ENCODE peak calls at places on chromosomes 11 and 22, in four cellular contexts. G is kidney, J is GM13976, Z is WTC11. F is an unnamed sample.

GRCh38 chr11:118310271-118310670 is 5.7 kb downstream of the CD3E start:
- DNase-seq in G (no peak), J (no peak), Z (no peak), F (no peak)

GRCh38 chr11:82988936-82989627 is 82.6 kb downstream of the RAB30 start:
- DNase-seq in G (no peak), J (no peak), Z (no peak), F (no peak)

GRCh38 chr11:28566643-28567042 is 458.5 kb downstream of the METTL15 start:
- DNase-seq in G (peak), J (no peak), Z (peak), F (no peak)

GRCh38 chr22:31244044-31244942 is 32.2 kb downstream of the LIMK2 start:
- DNase-seq in G (no peak), J (no peak), Z (peak), F (no peak)

GRCh38 chr11:126039485-126040271 is 23.0 kb downstream of the CDON start:
- DNase-seq in G (no peak), J (no peak), Z (no peak), F (no peak)

GRCh38 chr11:12744831-12745502 is 70.7 kb downstream of the TEAD1 start:
- DNase-seq in G (no peak), J (no peak), Z (no peak), F (no peak)

GRCh38 chr11:17026487-17027082 is 12.4 kb upstream of the PLEKHA7 start:
- DNase-seq in G (no peak), J (no peak), Z (no peak), F (no peak)

GRCh38 chr22:35777335-35777975 is 59.8 kb downstream of the APOL5 start:
- DNase-seq in G (no peak), J (no peak), Z (no peak), F (no peak)

GRCh38 chr11:17383466-17383865 is 5.0 kb downstream of the KCNJ11 start:
- DNase-seq in G (no peak), J (no peak), Z (no peak), F (no peak)

GRCh38 chr22:39117585-39118191 is 20.6 kb downstream of the APOBEC3H start:
- DNase-seq in G (no peak), J (peak), Z (peak), F (peak)

GRCh38 chr22:39120983-39121382 is 23.9 kb downstream of the APOBEC3H start:
- DNase-seq in G (no peak), J (no peak), Z (no peak), F (no peak)

GRCh38 chr22:39125622-39126021 is 26.9 kb downstream of the CBX7 start:
- DNase-seq in G (no peak), J (no peak), Z (no peak), F (no peak)

GRCh38 chr22:39123811-39124668 is 27.0 kb downstream of the APOBEC3H start:
- DNase-seq in G (no peak), J (peak), Z (peak), F (peak)

DNA sequence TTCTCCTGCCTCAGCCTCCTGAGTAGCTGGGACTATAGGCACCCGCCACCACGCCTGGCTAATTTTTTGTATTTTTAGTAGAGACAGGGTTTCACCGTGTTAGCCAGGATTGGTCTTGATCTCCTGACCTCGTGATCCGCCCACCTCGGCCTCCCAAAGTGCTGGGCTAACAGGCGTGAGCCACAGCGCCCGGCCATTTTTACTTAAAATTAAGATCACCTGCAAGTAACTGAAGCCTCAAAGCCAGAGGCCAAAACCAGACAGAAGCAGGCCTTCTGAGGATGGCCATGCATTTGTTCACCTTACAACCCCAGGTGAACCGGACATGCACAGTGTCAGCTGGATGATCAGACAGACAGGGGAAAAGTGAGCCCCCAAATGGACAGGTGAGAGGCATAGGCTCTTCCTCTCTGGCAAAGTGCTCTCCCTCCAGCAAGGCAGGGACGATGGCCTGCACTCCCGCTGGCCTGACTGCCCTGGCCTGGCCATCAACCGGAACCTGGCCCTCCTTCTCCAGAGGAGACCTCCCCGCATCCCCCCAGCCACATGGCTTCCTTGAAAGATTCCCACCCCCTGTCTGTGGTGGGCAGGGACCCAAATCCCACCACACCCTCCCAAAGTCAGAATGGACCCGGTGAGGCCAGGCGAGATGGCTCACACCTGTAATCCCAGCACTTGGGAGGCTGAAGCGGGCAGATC is 25.9 kb downstream of the APOBEC3H start:
- DNase-seq in G (no peak), J (peak), Z (no peak), F (peak)
- TF ChIP-seq CTCF in G (no peak), J (no peak), Z (no peak), F (no peak)

GRCh38 chr11:57323503-57324153 is 1.1 kb downstream of the TNKS1BP1 start:
- DNase-seq in G (no peak), J (no peak), Z (no peak), F (no peak)
- TF ChIP-seq CTCF in G (no peak), J (no peak), Z (no peak), F (no peak)

GRCh38 chr11:128095459-128096096 is 491.8 kb downstream of the ETS1 start:
- DNase-seq in G (no peak), J (no peak), Z (no peak), F (no peak)
- TF ChIP-seq CTCF in G (no peak), J (no peak), Z (no peak), F (no peak)

GRCh38 chr22:37726240-37726887 is 29.5 kb downstream of the TRIOBP start:
- DNase-seq in G (no peak), J (peak), Z (no peak), F (no peak)
- TF ChIP-seq CTCF in G (no peak), J (no peak), Z (no peak), F (no peak)

DNA sequence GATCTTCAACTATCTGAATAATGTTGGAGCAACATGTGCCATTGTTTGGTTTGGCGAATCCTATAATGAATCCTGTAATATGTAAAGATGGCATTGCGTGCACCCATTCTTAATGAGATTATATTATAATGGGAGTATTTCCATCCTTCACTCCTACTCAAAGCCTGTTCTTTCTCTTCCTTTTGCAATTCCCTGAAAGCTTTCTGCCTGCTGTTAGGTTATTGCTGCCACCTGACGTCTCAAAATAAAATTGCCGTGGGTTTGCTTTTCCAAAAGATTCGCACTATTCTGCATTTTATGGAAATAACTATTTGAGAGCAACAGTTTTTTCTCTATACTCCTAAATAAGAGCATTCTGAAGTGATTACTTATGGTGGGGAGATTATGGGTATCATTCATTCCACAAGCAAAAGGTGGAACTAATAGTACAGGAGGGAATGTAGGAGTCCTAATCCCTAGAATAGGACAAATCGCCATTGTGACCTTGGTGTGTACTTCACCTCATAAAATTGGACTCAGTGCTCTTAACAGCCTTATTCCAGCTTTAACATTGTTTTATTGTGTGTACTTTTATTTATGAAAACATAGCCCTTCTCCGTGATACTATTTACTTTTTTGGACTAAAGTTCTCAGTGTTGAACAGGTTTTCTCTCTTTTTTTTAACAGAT is 69.6 kb upstream of the ALKBH3 start:
- DNase-seq in G (no peak), J (no peak), Z (no peak), F (no peak)
- TF ChIP-seq CTCF in G (peak), J (no peak), Z (no peak), F (no peak)